ENCODE peak calls at places on chromosomes 4 and X, in ten cellular contexts. One of them, this sample, is unnamed. For H3K4me1, the result is how much of the 10 kb centered on the place peaks cover.

GRCh38 chr4:153151535-153152452 is 52.4 kb upstream of the TRIM2 start:
- DNase-seq in uterus: peak
- DNase-seq in Peyer's patch: no peak
- DNase-seq in right lobe of liver: peak
- DNase-seq in body of pancreas: peak
- DNase-seq in H1: peak
- DNase-seq in tibial nerve: no peak
- DNase-seq in sigmoid colon: peak
- DNase-seq in breast epithelium: no peak
- DNase-seq in A549: no peak
- DNase-seq in this sample: no peak

GRCh38 chr4:151100517-151100916 is 1.1 kb downstream of the RPS3A start:
- DNase-seq in uterus: no peak
- DNase-seq in Peyer's patch: no peak
- DNase-seq in right lobe of liver: no peak
- DNase-seq in body of pancreas: no peak
- DNase-seq in H1: no peak
- DNase-seq in tibial nerve: no peak
- DNase-seq in sigmoid colon: no peak
- DNase-seq in breast epithelium: no peak
- DNase-seq in A549: no peak
- DNase-seq in this sample: no peak

GRCh38 chr4:125042031-125042430 is 272.7 kb upstream of the FAT4 start:
- DNase-seq in uterus: no peak
- DNase-seq in Peyer's patch: no peak
- DNase-seq in right lobe of liver: no peak
- DNase-seq in body of pancreas: no peak
- DNase-seq in H1: no peak
- DNase-seq in tibial nerve: no peak
- DNase-seq in sigmoid colon: no peak
- DNase-seq in breast epithelium: no peak
- DNase-seq in A549: no peak
- DNase-seq in this sample: no peak

GRCh38 chr4:141464366-141464765 is 172.0 kb upstream of the IL15 start:
- DNase-seq in uterus: no peak
- DNase-seq in Peyer's patch: no peak
- DNase-seq in right lobe of liver: no peak
- DNase-seq in body of pancreas: no peak
- DNase-seq in H1: no peak
- DNase-seq in tibial nerve: no peak
- DNase-seq in sigmoid colon: no peak
- DNase-seq in breast epithelium: no peak
- DNase-seq in A549: no peak
- DNase-seq in this sample: no peak

GRCh38 chr4:8274772-8275241 is 5.3 kb downstream of the HTRA3 start:
- DNase-seq in uterus: peak
- DNase-seq in Peyer's patch: peak
- DNase-seq in right lobe of liver: no peak
- DNase-seq in body of pancreas: peak
- DNase-seq in H1: no peak
- DNase-seq in tibial nerve: peak
- DNase-seq in sigmoid colon: peak
- DNase-seq in breast epithelium: peak
- DNase-seq in A549: no peak
- DNase-seq in this sample: no peak

GRCh38 chr4:139227729-139228404 is 50.8 kb upstream of the ELF2 start:
- DNase-seq in uterus: no peak
- DNase-seq in Peyer's patch: no peak
- DNase-seq in right lobe of liver: no peak
- DNase-seq in body of pancreas: no peak
- DNase-seq in H1: peak
- DNase-seq in tibial nerve: no peak
- DNase-seq in sigmoid colon: no peak
- DNase-seq in breast epithelium: no peak
- DNase-seq in A549: no peak
- DNase-seq in this sample: no peak

GRCh38 chr4:173917255-173917960 is 366.1 kb downstream of the FBXO8 start:
- DNase-seq in uterus: no peak
- DNase-seq in Peyer's patch: no peak
- DNase-seq in right lobe of liver: no peak
- DNase-seq in body of pancreas: no peak
- DNase-seq in H1: no peak
- DNase-seq in tibial nerve: no peak
- DNase-seq in sigmoid colon: no peak
- DNase-seq in breast epithelium: no peak
- DNase-seq in A549: no peak
- DNase-seq in this sample: no peak

GRCh38 chr4:80189956-80190671 is 7.2 kb upstream of the PRDM8 start:
- DNase-seq in uterus: no peak
- DNase-seq in Peyer's patch: no peak
- DNase-seq in right lobe of liver: no peak
- DNase-seq in body of pancreas: no peak
- DNase-seq in H1: peak
- DNase-seq in tibial nerve: no peak
- DNase-seq in sigmoid colon: no peak
- DNase-seq in breast epithelium: no peak
- DNase-seq in A549: no peak
- DNase-seq in this sample: no peak

GRCh38 chr4:2915789-2916188 is 47.4 kb downstream of the NOP14 start:
- DNase-seq in uterus: no peak
- DNase-seq in Peyer's patch: no peak
- DNase-seq in right lobe of liver: peak
- DNase-seq in body of pancreas: no peak
- DNase-seq in H1: no peak
- DNase-seq in tibial nerve: no peak
- DNase-seq in sigmoid colon: no peak
- DNase-seq in breast epithelium: no peak
- DNase-seq in A549: no peak
- DNase-seq in this sample: no peak

GRCh38 chr4:102285831-102286230 is 59.5 kb downstream of the SLC39A8 start:
- DNase-seq in uterus: no peak
- DNase-seq in Peyer's patch: no peak
- DNase-seq in right lobe of liver: no peak
- DNase-seq in body of pancreas: no peak
- DNase-seq in H1: no peak
- DNase-seq in tibial nerve: no peak
- DNase-seq in sigmoid colon: no peak
- DNase-seq in breast epithelium: no peak
- DNase-seq in A549: no peak
- DNase-seq in this sample: no peak

GRCh38 chr4:76748649-76749048 is 149.3 kb downstream of the SOWAHB start:
- DNase-seq in uterus: no peak
- DNase-seq in Peyer's patch: no peak
- DNase-seq in right lobe of liver: peak
- DNase-seq in body of pancreas: peak
- DNase-seq in H1: no peak
- DNase-seq in tibial nerve: no peak
- DNase-seq in sigmoid colon: no peak
- DNase-seq in breast epithelium: no peak
- DNase-seq in A549: peak
- DNase-seq in this sample: no peak

GRCh38 chrX:45711231-45711630 is 510.6 kb upstream of the DIPK2B start:
- DNase-seq in uterus: no peak
- DNase-seq in Peyer's patch: no peak
- DNase-seq in right lobe of liver: no peak
- DNase-seq in body of pancreas: no peak
- DNase-seq in H1: no peak
- DNase-seq in tibial nerve: no peak
- DNase-seq in sigmoid colon: no peak
- DNase-seq in breast epithelium: no peak
- DNase-seq in A549: no peak
- DNase-seq in this sample: no peak

GRCh38 chr4:81215219-81215892 is at the start of gene PRKG2:
- DNase-seq in uterus: no peak
- DNase-seq in Peyer's patch: no peak
- DNase-seq in right lobe of liver: no peak
- DNase-seq in body of pancreas: no peak
- DNase-seq in H1: peak
- DNase-seq in tibial nerve: no peak
- DNase-seq in sigmoid colon: no peak
- DNase-seq in breast epithelium: no peak
- DNase-seq in A549: no peak
- DNase-seq in this sample: no peak

GRCh38 chr4:81213671-81214070 is 1.4 kb downstream of the PRKG2 start:
- DNase-seq in uterus: no peak
- DNase-seq in Peyer's patch: no peak
- DNase-seq in right lobe of liver: no peak
- DNase-seq in body of pancreas: no peak
- DNase-seq in H1: no peak
- DNase-seq in tibial nerve: no peak
- DNase-seq in sigmoid colon: no peak
- DNase-seq in breast epithelium: no peak
- DNase-seq in A549: no peak
- DNase-seq in this sample: no peak

GRCh38 chr4:81214518-81215218 is 354 bp downstream of the PRKG2 start:
- DNase-seq in uterus: no peak
- DNase-seq in Peyer's patch: no peak
- DNase-seq in right lobe of liver: no peak
- DNase-seq in body of pancreas: no peak
- DNase-seq in H1: peak
- DNase-seq in tibial nerve: no peak
- DNase-seq in sigmoid colon: no peak
- DNase-seq in breast epithelium: no peak
- DNase-seq in A549: no peak
- DNase-seq in this sample: no peak

GRCh38 chr4:81215936-81216335 is 914 bp upstream of the PRKG2 start:
- DNase-seq in uterus: no peak
- DNase-seq in Peyer's patch: no peak
- DNase-seq in right lobe of liver: no peak
- DNase-seq in body of pancreas: no peak
- DNase-seq in H1: no peak
- DNase-seq in tibial nerve: no peak
- DNase-seq in sigmoid colon: no peak
- DNase-seq in breast epithelium: no peak
- DNase-seq in A549: no peak
- DNase-seq in this sample: no peak

DNA sequence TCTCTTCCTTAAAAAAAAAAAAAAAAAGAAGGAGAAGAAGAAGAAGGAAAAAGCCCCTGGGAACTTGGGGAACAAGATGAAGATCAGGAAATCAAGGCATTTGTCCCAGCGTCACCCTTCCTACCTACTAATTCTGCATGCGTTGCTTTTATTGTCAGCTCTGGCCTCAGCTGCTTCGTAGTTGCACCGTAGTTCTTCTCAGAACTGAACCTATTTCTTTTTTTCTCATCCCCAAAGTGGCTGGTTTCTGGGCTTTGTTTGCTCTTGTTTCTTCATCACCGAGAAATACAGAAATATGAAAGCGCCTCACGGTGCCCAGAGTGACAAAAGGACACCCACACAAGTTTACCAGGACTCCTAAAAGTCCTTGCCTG is 891 bp downstream of the PRKG2 start:
- DNase-seq in uterus: no peak
- DNase-seq in Peyer's patch: no peak
- DNase-seq in right lobe of liver: no peak
- DNase-seq in body of pancreas: no peak
- DNase-seq in H1: no peak
- DNase-seq in tibial nerve: no peak
- DNase-seq in sigmoid colon: no peak
- DNase-seq in breast epithelium: no peak
- DNase-seq in A549: no peak
- DNase-seq in this sample: no peak
- H3K4me3 ChIP-seq in uterus: peak
- H3K4me3 ChIP-seq in Peyer's patch: peak
- H3K4me3 ChIP-seq in right lobe of liver: no peak
- H3K4me3 ChIP-seq in body of pancreas: no peak
- H3K4me3 ChIP-seq in H1: peak
- H3K4me3 ChIP-seq in tibial nerve: peak
- H3K4me3 ChIP-seq in sigmoid colon: peak
- H3K4me3 ChIP-seq in breast epithelium: peak
- H3K4me3 ChIP-seq in A549: peak
- H3K4me3 ChIP-seq in this sample: peak

GRCh38 chr4:184472540-184473264 is 1.6 kb downstream of the IRF2 start:
- DNase-seq in uterus: peak
- DNase-seq in Peyer's patch: peak
- DNase-seq in right lobe of liver: peak
- DNase-seq in body of pancreas: peak
- DNase-seq in H1: peak
- DNase-seq in tibial nerve: peak
- DNase-seq in sigmoid colon: peak
- DNase-seq in breast epithelium: peak
- DNase-seq in A549: peak
- DNase-seq in this sample: peak
- TF ChIP-seq POLR2A in uterus: peak
- TF ChIP-seq POLR2A in Peyer's patch: peak
- TF ChIP-seq POLR2A in right lobe of liver: peak
- TF ChIP-seq POLR2A in body of pancreas: peak
- TF ChIP-seq POLR2A in H1: peak
- TF ChIP-seq POLR2A in tibial nerve: peak
- TF ChIP-seq POLR2A in sigmoid colon: peak
- TF ChIP-seq POLR2A in breast epithelium: no peak
- TF ChIP-seq POLR2A in A549: peak
- TF ChIP-seq POLR2A in this sample: no peak

DNA sequence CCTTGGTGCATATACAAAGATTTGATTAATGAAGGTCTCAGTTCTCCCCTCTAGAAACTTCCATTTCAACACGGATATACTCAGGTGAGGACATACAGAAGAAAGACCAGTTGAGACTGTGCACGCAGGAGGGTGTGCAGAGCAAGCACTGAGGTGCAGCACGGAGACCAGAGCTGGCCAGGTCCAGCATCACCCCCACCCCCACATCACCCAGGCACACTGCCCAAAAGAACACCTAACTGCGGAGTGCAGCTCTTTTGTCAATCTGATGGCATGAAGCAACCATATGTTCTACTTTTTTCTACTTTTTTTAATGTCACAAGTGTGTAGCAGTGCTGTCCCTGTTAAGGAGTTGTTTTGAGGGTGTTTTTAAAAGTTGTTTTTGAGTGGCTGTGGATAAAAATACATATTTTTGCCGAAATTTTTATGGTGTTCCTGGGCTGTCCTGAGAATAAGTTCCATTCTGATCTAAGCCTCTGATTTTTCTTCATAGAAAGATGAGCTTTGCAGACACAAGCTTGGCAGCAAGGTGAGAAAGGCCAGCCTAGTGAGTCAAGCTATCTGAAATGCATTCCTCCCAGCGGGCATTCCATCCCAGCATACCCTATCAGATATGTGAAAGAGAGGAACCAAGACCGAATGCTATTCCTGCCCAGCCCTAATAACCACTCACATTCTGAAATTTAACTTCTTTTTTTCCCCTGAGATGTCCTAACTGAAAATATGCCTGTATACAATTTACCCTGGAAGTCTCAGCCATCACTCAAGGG is 173.7 kb downstream of the PTTG2 start:
- DNase-seq in uterus: no peak
- DNase-seq in Peyer's patch: no peak
- DNase-seq in right lobe of liver: peak
- DNase-seq in body of pancreas: peak
- DNase-seq in H1: no peak
- DNase-seq in tibial nerve: no peak
- DNase-seq in sigmoid colon: no peak
- DNase-seq in breast epithelium: no peak
- DNase-seq in A549: no peak
- DNase-seq in this sample: no peak
- H3K4me1 ChIP-seq in uterus: under half
- H3K4me1 ChIP-seq in Peyer's patch: under half
- H3K4me1 ChIP-seq in right lobe of liver: half or more
- H3K4me1 ChIP-seq in body of pancreas: under half
- H3K4me1 ChIP-seq in H1: under half
- H3K4me1 ChIP-seq in tibial nerve: under half
- H3K4me1 ChIP-seq in sigmoid colon: half or more
- H3K4me1 ChIP-seq in breast epithelium: under half
- H3K4me1 ChIP-seq in A549: under half
- H3K4me1 ChIP-seq in this sample: under half

GRCh38 chr4:178812866-178813265 is 1370.6 kb upstream of the AGA start:
- DNase-seq in uterus: no peak
- DNase-seq in Peyer's patch: no peak
- DNase-seq in right lobe of liver: no peak
- DNase-seq in body of pancreas: no peak
- DNase-seq in H1: no peak
- DNase-seq in tibial nerve: no peak
- DNase-seq in sigmoid colon: no peak
- DNase-seq in breast epithelium: no peak
- DNase-seq in A549: no peak
- DNase-seq in this sample: no peak
- H3K4me3 ChIP-seq in uterus: no peak
- H3K4me3 ChIP-seq in Peyer's patch: no peak
- H3K4me3 ChIP-seq in right lobe of liver: no peak
- H3K4me3 ChIP-seq in body of pancreas: no peak
- H3K4me3 ChIP-seq in H1: no peak
- H3K4me3 ChIP-seq in tibial nerve: no peak
- H3K4me3 ChIP-seq in sigmoid colon: no peak
- H3K4me3 ChIP-seq in breast epithelium: no peak
- H3K4me3 ChIP-seq in A549: no peak
- H3K4me3 ChIP-seq in this sample: no peak